ENCODE peak calls at places on chromosome 19, in seven cellular contexts. S, O, N, K, X, U and C are unnamed samples.

GRCh38 chr19:35844482-35845214 is 7.7 kb downstream of the NPHS1 start:
- DNase-seq in S (no peak), O (no peak), N (no peak), K (no peak), X (no peak), U (no peak), C (no peak)

GRCh38 chr19:56356944-56357343 is 36.4 kb downstream of the ZNF582 start:
- DNase-seq in S (no peak), O (no peak), N (no peak), K (no peak), X (no peak), U (no peak), C (no peak)

GRCh38 chr19:42397315-42398166 is 7.4 kb upstream of the CNFN start:
- DNase-seq in S (no peak), O (no peak), N (no peak), K (no peak), X (no peak), U (no peak), C (no peak)

GRCh38 chr19:11138659-11139526 is 16.7 kb downstream of the SPC24 start:
- DNase-seq in S (peak), O (no peak), N (peak), K (no peak), X (no peak), U (peak), C (no peak)

GRCh38 chr19:50358483-50359431 is 6.7 kb downstream of the NAPSA start:
- DNase-seq in S (no peak), O (no peak), N (no peak), K (no peak), X (no peak), U (peak), C (no peak)

GRCh38 chr19:51660975-51661600 is 14.5 kb upstream of the SIGLEC14 start:
- DNase-seq in S (peak), O (peak), N (no peak), K (no peak), X (peak), U (peak), C (peak)

GRCh38 chr19:48770223-48770622 is 14.9 kb downstream of the FGF21 start:
- DNase-seq in S (no peak), O (peak), N (no peak), K (no peak), X (no peak), U (no peak), C (no peak)

GRCh38 chr19:48740705-48741030 is 258 bp upstream of the RASIP1 start:
- DNase-seq in S (no peak), O (no peak), N (no peak), K (no peak), X (no peak), U (no peak), C (no peak)

GRCh38 chr19:51640371-51640770 is 6.3 kb downstream of the SIGLEC14 start:
- DNase-seq in S (no peak), O (no peak), N (no peak), K (no peak), X (no peak), U (no peak), C (no peak)

GRCh38 chr19:52685811-52686210 is 47.7 kb upstream of the ZNF83 start:
- DNase-seq in S (no peak), O (no peak), N (no peak), K (no peak), X (no peak), U (no peak), C (no peak)

GRCh38 chr19:55643003-55643732 is at the start of gene ZNF581:
- DNase-seq in S (peak), O (peak), N (no peak), K (no peak), X (peak), U (peak), C (no peak)

DNA sequence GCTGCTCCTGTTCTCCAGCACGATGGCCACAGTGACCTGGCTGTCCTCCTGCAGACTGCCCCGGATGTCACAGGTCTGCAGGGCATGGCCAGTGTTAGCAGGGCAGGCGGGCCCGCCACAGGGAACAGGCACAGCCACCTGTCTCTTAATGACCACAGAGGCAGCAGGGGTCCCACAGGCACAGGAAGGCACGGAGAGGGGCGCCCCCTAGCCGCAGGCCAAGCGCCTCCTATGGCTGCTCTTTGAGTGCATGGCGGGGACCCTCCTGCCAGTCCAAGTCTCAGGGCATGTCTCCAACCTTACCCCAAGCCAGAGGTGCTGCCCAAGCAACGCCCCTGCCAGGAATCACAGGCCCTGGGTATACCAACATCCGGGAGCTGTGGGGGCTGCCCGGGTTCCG is 14.1 kb downstream of the IZUMO4 start:
- DNase-seq in S (no peak), O (no peak), N (no peak), K (no peak), X (no peak), U (no peak), C (no peak)
- TF ChIP-seq CTCF in S (peak), O (peak), N (no peak), K (no peak), X (peak), U (no peak), C (no peak)

DNA sequence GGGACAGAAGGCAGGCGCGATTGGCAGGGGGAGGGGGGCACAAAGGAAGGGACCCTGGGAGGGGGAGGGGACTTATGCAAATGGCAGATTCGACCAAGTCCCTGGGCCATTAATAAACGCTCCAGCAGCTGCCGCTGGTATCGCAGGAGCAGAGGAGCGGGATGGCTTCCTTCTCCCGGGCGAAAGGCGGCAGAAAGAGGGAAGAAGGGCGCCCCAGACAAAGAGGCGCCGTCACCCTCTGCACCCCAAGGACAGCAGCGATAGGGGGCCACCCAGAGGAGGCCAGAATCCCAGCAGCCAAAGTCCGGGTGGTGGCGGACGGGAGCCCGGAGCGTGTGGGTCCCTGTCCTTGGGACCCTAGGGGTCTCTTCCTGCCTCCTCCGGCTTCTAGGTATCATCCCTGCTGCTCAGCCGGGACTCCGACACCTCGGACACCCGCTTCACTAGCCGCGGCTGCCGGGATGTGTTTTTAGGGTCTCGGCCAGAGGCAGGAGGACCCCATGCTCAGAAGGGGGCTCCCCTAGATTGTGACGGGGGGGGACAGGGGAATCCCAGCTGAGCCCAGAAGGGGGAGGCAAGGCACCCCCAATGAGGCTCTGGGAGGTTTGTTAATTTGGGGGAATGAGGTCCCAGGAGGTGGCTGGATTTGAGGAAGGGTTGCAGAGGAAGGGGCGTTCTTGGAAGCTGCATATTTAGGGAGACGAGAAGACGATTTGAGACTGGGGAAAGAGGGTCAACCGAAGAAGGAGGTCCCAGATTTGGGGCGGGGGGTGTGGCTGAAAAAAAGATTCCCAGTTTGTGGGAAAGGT is 1.7 kb downstream of the PTPRS start:
- DNase-seq in S (peak), O (no peak), N (no peak), K (no peak), X (no peak), U (no peak), C (no peak)
- TF ChIP-seq CTCF in S (no peak), O (no peak), N (no peak), K (no peak), X (no peak), U (no peak), C (no peak)

GRCh38 chr19:46080561-46080960 is 39.8 kb upstream of the IGFL4 start:
- DNase-seq in S (no peak), O (peak), N (no peak), K (no peak), X (no peak), U (no peak), C (no peak)

GRCh38 chr19:46082728-46083050 is 41.8 kb downstream of the IGFL3 start:
- DNase-seq in S (no peak), O (no peak), N (no peak), K (no peak), X (no peak), U (no peak), C (no peak)

GRCh38 chr19:46077815-46078167 is 37.0 kb upstream of the IGFL4 start:
- DNase-seq in S (no peak), O (no peak), N (no peak), K (no peak), X (no peak), U (no peak), C (no peak)

GRCh38 chr19:46085888-46086287 is 38.6 kb downstream of the IGFL3 start:
- DNase-seq in S (no peak), O (no peak), N (no peak), K (no peak), X (no peak), U (no peak), C (no peak)

GRCh38 chr19:46081928-46082727 is 41.3 kb upstream of the IGFL4 start:
- DNase-seq in S (peak), O (peak), N (no peak), K (no peak), X (peak), U (no peak), C (no peak)
- TF ChIP-seq CTCF in S (peak), O (peak), N (peak), K (peak), X (peak), U (peak), C (peak)

DNA sequence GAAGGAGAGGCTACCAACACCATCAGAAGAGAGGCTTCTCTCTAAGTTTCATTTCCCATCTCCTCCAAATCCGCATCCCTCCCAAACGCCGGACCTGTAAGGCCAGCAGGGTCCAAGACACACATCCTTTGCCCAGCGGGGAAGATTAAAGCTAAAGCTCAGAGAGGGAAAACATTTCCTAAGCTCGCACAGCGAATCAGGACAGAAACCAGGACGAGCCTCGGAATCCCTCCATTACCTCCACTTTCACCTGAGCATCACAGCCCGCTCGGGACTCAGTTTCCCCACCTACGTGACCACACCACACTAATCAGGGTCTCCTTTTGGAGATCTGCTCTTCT is 711 bp upstream of the FOSB start:
- DNase-seq in S (no peak), O (no peak), N (no peak), K (no peak), X (no peak), U (no peak), C (no peak)
- TF ChIP-seq CTCF in S (no peak), O (no peak), N (no peak), K (no peak), X (no peak), U (no peak), C (no peak)

DNA sequence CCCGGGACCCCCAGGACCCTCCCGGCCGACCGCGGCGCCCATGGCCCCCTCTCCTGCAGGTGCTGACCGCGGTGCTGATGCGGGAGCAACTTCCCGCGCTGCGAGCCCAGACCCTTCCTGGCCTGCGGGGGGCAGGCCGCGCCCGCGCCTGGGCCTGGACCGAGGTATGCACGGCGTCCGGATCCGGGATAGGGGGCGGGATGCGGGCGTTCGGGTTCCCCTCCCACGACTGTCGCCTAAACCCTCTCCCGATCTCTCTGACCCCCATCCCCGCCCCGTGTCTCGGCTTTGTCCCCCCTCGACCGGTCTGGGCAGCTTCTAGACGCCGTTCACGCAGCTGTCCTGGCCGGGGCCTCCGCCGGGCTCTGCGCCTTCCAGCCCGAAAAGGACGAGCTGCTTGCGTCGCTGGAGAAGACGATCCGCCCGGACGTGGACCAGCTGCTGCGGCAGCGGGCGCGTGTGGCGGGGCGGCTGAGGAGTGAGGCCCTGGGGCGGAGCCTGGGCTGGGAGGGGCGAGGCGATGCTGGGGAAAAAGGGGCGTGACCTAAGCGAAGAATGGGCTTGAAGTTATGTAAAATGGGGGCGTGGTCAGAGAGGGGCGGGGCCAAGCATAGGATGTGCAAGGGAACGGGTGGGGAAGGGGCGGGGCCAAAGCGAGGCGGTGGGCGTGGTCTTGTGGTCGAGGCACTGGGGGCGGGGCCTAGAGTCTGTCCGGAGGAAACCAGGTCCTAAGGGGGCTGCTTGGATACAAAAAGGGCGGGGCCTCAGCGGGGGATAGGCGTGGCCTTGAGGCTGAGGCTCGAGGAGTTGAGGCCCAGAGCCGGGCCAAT is 15.9 kb upstream of the COLGALT1 start:
- DNase-seq in S (peak), O (peak), N (peak), K (peak), X (peak), U (peak), C (peak)
- TF ChIP-seq CTCF in S (peak), O (peak), N (no peak), K (peak), X (peak), U (peak), C (no peak)

GRCh38 chr19:39211731-39212376 is 7.8 kb upstream of the SYCN start:
- DNase-seq in S (no peak), O (no peak), N (no peak), K (no peak), X (no peak), U (no peak), C (no peak)
- TF ChIP-seq CTCF in S (no peak), O (no peak), N (no peak), K (no peak), X (no peak), U (no peak), C (no peak)

GRCh38 chr19:30757836-30758617 is 385.8 kb downstream of the ZNF536 start:
- DNase-seq in S (no peak), O (no peak), N (no peak), K (no peak), X (no peak), U (no peak), C (no peak)

GRCh38 chr19:30755581-30755980 is 383.4 kb downstream of the ZNF536 start:
- DNase-seq in S (no peak), O (no peak), N (no peak), K (no peak), X (no peak), U (no peak), C (no peak)

GRCh38 chr19:30752876-30753275 is 380.7 kb downstream of the ZNF536 start:
- DNase-seq in S (no peak), O (no peak), N (no peak), K (no peak), X (no peak), U (no peak), C (no peak)

GRCh38 chr19:30754162-30754561 is 382.0 kb downstream of the ZNF536 start:
- DNase-seq in S (no peak), O (no peak), N (no peak), K (no peak), X (no peak), U (no peak), C (no peak)

DNA sequence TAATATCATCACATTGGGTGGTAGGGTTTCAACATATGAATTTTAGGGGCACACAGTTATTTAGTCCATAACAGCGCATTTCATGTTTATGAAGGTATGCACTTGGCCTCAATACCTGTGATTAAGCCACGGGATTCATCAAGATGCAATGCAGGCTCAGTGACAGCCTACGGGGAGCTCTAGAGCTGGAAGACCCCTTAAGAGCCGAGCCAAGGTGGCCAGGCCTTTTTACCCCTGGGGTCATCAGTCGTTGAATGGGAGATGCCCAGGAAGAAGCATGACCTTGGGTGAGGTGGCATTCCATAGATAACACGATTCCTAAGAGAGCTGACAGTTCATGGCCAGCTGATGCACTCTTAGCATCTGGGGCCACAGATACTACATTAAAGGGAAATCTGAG is 380.0 kb downstream of the ZNF536 start:
- DNase-seq in S (no peak), O (no peak), N (no peak), K (no peak), X (no peak), U (no peak), C (no peak)
- TF ChIP-seq CTCF in S (no peak), O (no peak), N (no peak), K (no peak), X (no peak), U (no peak), C (no peak)

GRCh38 chr19:46785980-46786235 is 2.5 kb downstream of the SLC1A5 start:
- DNase-seq in S (no peak), O (no peak), N (no peak), K (no peak), X (no peak), U (no peak), C (no peak)
- TF ChIP-seq CTCF in S (no peak), O (no peak), N (no peak), K (no peak), X (no peak), U (no peak), C (no peak)